ENCODE peak calls at places on chromosome 19, in eight cellular contexts. One of them, this sample, is unnamed.

GRCh38 chr19:30704716-30705115 is 332.5 kb downstream of the ZNF536 start:
- DNase-seq in fibroblast of lung: no peak
- DNase-seq in uterus: no peak
- DNase-seq in psoas muscle: no peak
- DNase-seq in cardiac muscle cell: no peak
- DNase-seq in adrenal gland: no peak
- DNase-seq in heart right ventricle: no peak
- DNase-seq in sigmoid colon: peak; percentile 8
- DNase-seq in this sample: no peak

GRCh38 chr19:19120308-19121156 is 17.7 kb downstream of the TMEM161A start:
- DNase-seq in fibroblast of lung: peak; percentile 68
- DNase-seq in uterus: peak; percentile 96
- DNase-seq in psoas muscle: no peak
- DNase-seq in cardiac muscle cell: peak; percentile 95
- DNase-seq in adrenal gland: peak; percentile 69
- DNase-seq in heart right ventricle: peak; percentile 48
- DNase-seq in sigmoid colon: peak; percentile 95
- DNase-seq in this sample: peak; percentile 26

GRCh38 chr19:15498910-15499309 is 9.4 kb upstream of the CYP4F22 start:
- DNase-seq in fibroblast of lung: no peak
- DNase-seq in uterus: no peak
- DNase-seq in psoas muscle: no peak
- DNase-seq in cardiac muscle cell: no peak
- DNase-seq in adrenal gland: no peak
- DNase-seq in heart right ventricle: no peak
- DNase-seq in sigmoid colon: no peak
- DNase-seq in this sample: no peak

GRCh38 chr19:32316034-32316433 is 29.4 kb upstream of the ZNF507 start:
- DNase-seq in fibroblast of lung: no peak
- DNase-seq in uterus: no peak
- DNase-seq in psoas muscle: no peak
- DNase-seq in cardiac muscle cell: peak; percentile 15
- DNase-seq in adrenal gland: no peak
- DNase-seq in heart right ventricle: no peak
- DNase-seq in sigmoid colon: no peak
- DNase-seq in this sample: no peak

GRCh38 chr19:33114302-33114701 is 17.6 kb upstream of the WDR88 start:
- DNase-seq in fibroblast of lung: no peak
- DNase-seq in uterus: no peak
- DNase-seq in psoas muscle: no peak
- DNase-seq in cardiac muscle cell: no peak
- DNase-seq in adrenal gland: no peak
- DNase-seq in heart right ventricle: no peak
- DNase-seq in sigmoid colon: no peak
- DNase-seq in this sample: peak; percentile 23

GRCh38 chr19:32864318-32865007 is 5.1 kb downstream of the SLC7A9 start:
- DNase-seq in fibroblast of lung: no peak
- DNase-seq in uterus: no peak
- DNase-seq in psoas muscle: peak; percentile 29
- DNase-seq in cardiac muscle cell: no peak
- DNase-seq in adrenal gland: no peak
- DNase-seq in heart right ventricle: no peak
- DNase-seq in sigmoid colon: no peak
- DNase-seq in this sample: no peak

GRCh38 chr19:44517146-44517545 is 12.3 kb downstream of the CEACAM20 start:
- DNase-seq in fibroblast of lung: no peak
- DNase-seq in uterus: no peak
- DNase-seq in psoas muscle: no peak
- DNase-seq in cardiac muscle cell: no peak
- DNase-seq in adrenal gland: no peak
- DNase-seq in heart right ventricle: no peak
- DNase-seq in sigmoid colon: no peak
- DNase-seq in this sample: no peak

GRCh38 chr19:14363203-14364097 is 17.8 kb upstream of the ADGRE5 start:
- DNase-seq in fibroblast of lung: peak; percentile 68
- DNase-seq in uterus: peak; percentile 97
- DNase-seq in psoas muscle: peak; percentile 79
- DNase-seq in cardiac muscle cell: peak; percentile 96
- DNase-seq in adrenal gland: peak; percentile 66
- DNase-seq in heart right ventricle: peak; percentile 87
- DNase-seq in sigmoid colon: peak; percentile 88
- DNase-seq in this sample: peak; percentile 65

GRCh38 chr19:11673608-11674041 is 65.1 kb downstream of the ZNF823 start:
- DNase-seq in fibroblast of lung: peak; percentile 47
- DNase-seq in uterus: peak; percentile 39
- DNase-seq in psoas muscle: peak; percentile 73
- DNase-seq in cardiac muscle cell: peak; percentile 83
- DNase-seq in adrenal gland: peak; percentile 70
- DNase-seq in heart right ventricle: peak; percentile 73
- DNase-seq in sigmoid colon: peak; percentile 82
- DNase-seq in this sample: peak; percentile 85

GRCh38 chr19:21786931-21787330 is 19.6 kb upstream of the ZNF100 start:
- DNase-seq in fibroblast of lung: no peak
- DNase-seq in uterus: no peak
- DNase-seq in psoas muscle: no peak
- DNase-seq in cardiac muscle cell: no peak
- DNase-seq in adrenal gland: no peak
- DNase-seq in heart right ventricle: no peak
- DNase-seq in sigmoid colon: no peak
- DNase-seq in this sample: no peak

DNA sequence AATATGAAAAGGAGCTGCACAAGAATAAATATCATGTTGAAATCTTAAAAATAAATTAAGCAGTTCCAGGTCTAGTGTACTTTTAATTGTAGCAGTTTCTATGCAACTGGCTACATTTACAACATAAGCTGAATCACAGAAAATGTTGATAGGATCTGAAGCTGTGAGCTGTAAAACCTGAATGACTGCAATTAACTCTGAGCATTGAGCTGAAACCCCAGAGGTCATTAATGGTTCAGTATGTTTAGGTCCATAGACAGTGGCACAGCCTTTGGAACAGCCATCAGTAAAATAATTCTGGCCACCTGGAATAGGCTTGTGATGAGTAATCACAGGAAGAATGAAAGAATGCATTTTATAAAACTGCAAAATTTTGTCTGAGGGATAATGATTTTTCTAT is 22.4 kb upstream of the ZNF100 start:
- DNase-seq in fibroblast of lung: no peak
- DNase-seq in uterus: no peak
- DNase-seq in psoas muscle: no peak
- DNase-seq in cardiac muscle cell: no peak
- DNase-seq in adrenal gland: no peak
- DNase-seq in heart right ventricle: no peak
- DNase-seq in sigmoid colon: no peak
- DNase-seq in this sample: no peak
- H3K9me3 ChIP-seq in fibroblast of lung: no peaks in the 10 kb centered on the region
- H3K9me3 ChIP-seq in uterus: no peaks in the 10 kb centered on the region
- H3K9me3 ChIP-seq in psoas muscle: no peaks in the 10 kb centered on the region
- H3K9me3 ChIP-seq in cardiac muscle cell: no peaks in the 10 kb centered on the region
- H3K9me3 ChIP-seq in adrenal gland: no peaks in the 10 kb centered on the region
- H3K9me3 ChIP-seq in heart right ventricle: no peaks in the 10 kb centered on the region
- H3K9me3 ChIP-seq in sigmoid colon: no peaks in the 10 kb centered on the region
- H3K9me3 ChIP-seq in this sample: no peaks in the 10 kb centered on the region

GRCh38 chr19:3658004-3658822 is 31.6 kb upstream of the CACTIN start:
- DNase-seq in fibroblast of lung: no peak
- DNase-seq in uterus: no peak
- DNase-seq in psoas muscle: no peak
- DNase-seq in cardiac muscle cell: no peak
- DNase-seq in adrenal gland: no peak
- DNase-seq in heart right ventricle: peak; percentile 54
- DNase-seq in sigmoid colon: no peak
- DNase-seq in this sample: peak; percentile 76

GRCh38 chr19:3655402-3656072 is 28.9 kb upstream of the CACTIN start:
- DNase-seq in fibroblast of lung: peak; percentile 96
- DNase-seq in uterus: peak; percentile 75
- DNase-seq in psoas muscle: no peak
- DNase-seq in cardiac muscle cell: peak; percentile 87
- DNase-seq in adrenal gland: no peak
- DNase-seq in heart right ventricle: no peak
- DNase-seq in sigmoid colon: no peak
- DNase-seq in this sample: no peak

GRCh38 chr19:3657395-3657769 is 30.8 kb upstream of the CACTIN start:
- DNase-seq in fibroblast of lung: no peak
- DNase-seq in uterus: no peak
- DNase-seq in psoas muscle: no peak
- DNase-seq in cardiac muscle cell: no peak
- DNase-seq in adrenal gland: no peak
- DNase-seq in heart right ventricle: no peak
- DNase-seq in sigmoid colon: no peak
- DNase-seq in this sample: peak; percentile 56

GRCh38 chr19:3656747-3657394 is 30.3 kb upstream of the CACTIN start:
- DNase-seq in fibroblast of lung: no peak
- DNase-seq in uterus: no peak
- DNase-seq in psoas muscle: no peak
- DNase-seq in cardiac muscle cell: no peak
- DNase-seq in adrenal gland: no peak
- DNase-seq in heart right ventricle: no peak
- DNase-seq in sigmoid colon: no peak
- DNase-seq in this sample: no peak

DNA sequence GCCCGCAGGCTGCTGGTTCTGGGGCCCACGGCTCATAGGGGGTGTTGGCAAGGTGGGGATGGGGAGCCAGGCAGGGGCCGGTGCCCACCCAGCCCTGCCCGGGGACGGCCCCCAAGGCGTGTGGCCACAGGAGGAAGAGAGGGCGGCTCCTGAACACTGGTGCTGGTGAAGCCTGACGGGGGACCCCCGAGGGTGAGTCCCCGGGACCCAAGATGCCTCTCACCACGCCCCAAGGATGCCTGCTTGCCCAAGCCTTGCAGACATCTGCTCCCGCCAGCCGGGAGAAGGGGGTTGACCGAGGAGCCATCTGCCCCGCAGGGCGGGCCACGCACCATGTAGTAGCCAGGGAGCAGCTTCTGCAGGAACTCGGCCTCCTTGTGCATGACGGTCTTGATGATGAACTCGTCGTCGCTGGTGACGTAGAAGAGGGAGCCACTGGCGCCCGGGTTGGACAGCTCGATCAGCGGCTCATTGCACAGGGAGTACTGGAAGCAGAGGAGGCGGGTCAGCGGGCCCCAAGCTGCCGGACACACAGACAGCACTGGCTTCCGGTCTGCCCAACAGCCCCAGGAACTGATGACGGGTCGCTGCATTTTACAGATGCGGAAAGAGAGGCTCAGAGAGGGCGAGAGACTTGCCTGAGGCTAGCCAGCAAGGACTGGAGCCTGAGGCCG is 29.6 kb upstream of the CACTIN start:
- DNase-seq in fibroblast of lung: peak; percentile 39
- DNase-seq in uterus: no peak
- DNase-seq in psoas muscle: no peak
- DNase-seq in cardiac muscle cell: peak; percentile 14
- DNase-seq in adrenal gland: no peak
- DNase-seq in heart right ventricle: no peak
- DNase-seq in sigmoid colon: no peak
- DNase-seq in this sample: no peak
- H3K36me3 ChIP-seq in fibroblast of lung: peaks cover 27% of the 10 kb centered on the region
- H3K36me3 ChIP-seq in uterus: no peaks in the 10 kb centered on the region
- H3K36me3 ChIP-seq in psoas muscle: no peaks in the 10 kb centered on the region
- H3K36me3 ChIP-seq in cardiac muscle cell: peaks cover 13% of the 10 kb centered on the region
- H3K36me3 ChIP-seq in adrenal gland: no peaks in the 10 kb centered on the region
- H3K36me3 ChIP-seq in heart right ventricle: peaks cover 95% of the 10 kb centered on the region
- H3K36me3 ChIP-seq in sigmoid colon: peaks cover 76% of the 10 kb centered on the region
- H3K36me3 ChIP-seq in this sample: no peaks in the 10 kb centered on the region

DNA sequence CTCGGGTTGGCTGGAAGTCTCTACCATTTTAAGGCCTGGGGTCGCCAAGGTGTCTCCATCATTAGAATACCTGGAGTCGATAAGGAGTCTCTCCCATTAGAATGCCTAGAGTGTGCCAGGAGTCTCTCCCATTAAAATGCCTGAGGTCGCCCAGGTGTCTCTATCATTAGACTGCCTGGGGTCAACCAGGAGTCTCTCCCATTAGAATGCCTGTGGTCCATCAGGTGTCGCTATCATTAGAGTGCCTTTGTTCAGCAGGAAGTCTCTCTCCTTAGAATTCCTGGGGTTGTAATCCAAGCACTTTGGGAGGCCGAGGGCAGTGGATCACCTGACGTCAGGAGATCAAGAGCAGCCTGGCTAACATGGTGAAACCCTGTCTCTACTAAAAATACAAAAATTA is 1533.0 kb downstream of the UQCRFS1 start:
- DNase-seq in fibroblast of lung: no peak
- DNase-seq in uterus: no peak
- DNase-seq in psoas muscle: no peak
- DNase-seq in cardiac muscle cell: no peak
- DNase-seq in adrenal gland: no peak
- DNase-seq in heart right ventricle: no peak
- DNase-seq in sigmoid colon: no peak
- DNase-seq in this sample: no peak
- H3K9me3 ChIP-seq in fibroblast of lung: no peaks in the 10 kb centered on the region
- H3K9me3 ChIP-seq in uterus: no peaks in the 10 kb centered on the region
- H3K9me3 ChIP-seq in psoas muscle: no peaks in the 10 kb centered on the region
- H3K9me3 ChIP-seq in cardiac muscle cell: no peaks in the 10 kb centered on the region
- H3K9me3 ChIP-seq in adrenal gland: no peaks in the 10 kb centered on the region
- H3K9me3 ChIP-seq in heart right ventricle: no peaks in the 10 kb centered on the region
- H3K9me3 ChIP-seq in sigmoid colon: no peaks in the 10 kb centered on the region
- H3K9me3 ChIP-seq in this sample: no peaks in the 10 kb centered on the region

DNA sequence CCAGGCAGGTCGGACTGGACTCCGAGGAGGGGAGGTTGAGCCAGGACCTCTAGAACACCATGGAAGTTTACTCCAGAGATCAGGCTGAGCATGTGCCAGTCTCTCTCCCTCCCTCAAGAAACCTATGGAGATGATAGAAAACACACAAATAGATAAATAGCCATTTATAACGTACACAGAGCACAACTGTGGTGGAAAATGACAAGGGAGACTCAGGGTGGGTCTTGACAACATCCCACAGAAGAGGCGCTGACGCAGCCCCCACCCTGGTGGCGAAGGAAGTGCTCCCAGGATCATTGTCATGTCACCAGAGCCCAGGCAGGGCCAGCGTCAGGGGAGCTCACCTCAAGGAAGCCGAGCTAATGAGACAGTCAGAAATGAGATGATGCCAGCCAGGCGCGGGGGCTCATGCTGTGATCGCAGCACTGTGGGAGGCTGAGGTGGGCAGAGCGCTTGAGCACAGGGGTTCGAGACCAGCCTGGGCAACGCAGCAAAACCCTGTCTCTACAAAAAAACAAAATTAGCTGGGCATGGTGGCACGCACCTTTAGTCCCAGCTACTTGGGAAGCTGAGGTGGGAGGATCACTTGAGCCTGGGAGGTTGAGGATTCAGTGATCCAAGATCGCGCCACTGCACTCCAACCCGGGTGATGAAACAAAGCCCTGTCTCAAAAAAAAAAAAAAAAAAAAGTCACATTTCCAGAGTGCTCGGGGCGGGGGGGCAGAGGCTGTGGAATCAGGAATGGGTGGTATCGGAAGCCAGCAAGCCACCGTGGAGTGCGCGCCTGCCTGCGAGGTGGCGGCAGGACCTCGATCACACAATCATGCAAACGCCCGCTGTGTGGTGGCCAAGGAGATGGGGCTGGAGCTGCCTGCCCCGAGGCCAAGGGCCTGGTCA is 178.4 kb downstream of the KDM4B start:
- DNase-seq in fibroblast of lung: no peak
- DNase-seq in uterus: no peak
- DNase-seq in psoas muscle: no peak
- DNase-seq in cardiac muscle cell: no peak
- DNase-seq in adrenal gland: peak; percentile 23
- DNase-seq in heart right ventricle: no peak
- DNase-seq in sigmoid colon: no peak
- DNase-seq in this sample: peak; percentile 0
- H3K36me3 ChIP-seq in fibroblast of lung: peaks cover 8% of the 10 kb centered on the region
- H3K36me3 ChIP-seq in uterus: no peaks in the 10 kb centered on the region
- H3K36me3 ChIP-seq in psoas muscle: peaks cover 2% of the 10 kb centered on the region
- H3K36me3 ChIP-seq in cardiac muscle cell: peaks cover 15% of the 10 kb centered on the region
- H3K36me3 ChIP-seq in adrenal gland: no peaks in the 10 kb centered on the region
- H3K36me3 ChIP-seq in heart right ventricle: peaks cover 93% of the 10 kb centered on the region
- H3K36me3 ChIP-seq in sigmoid colon: peaks cover 36% of the 10 kb centered on the region
- H3K36me3 ChIP-seq in this sample: peaks cover 2% of the 10 kb centered on the region